ENCODE peak calls at places on chromosome 19, in five cellular contexts. One of them, this sample, is unnamed.

GRCh38 chr19:10565028-10565566 is 713 bp downstream of the KRI1 start:
- DNase-seq in amygdala: no peak
- DNase-seq in stimulated activated CD4-positive, alpha-beta T cell treated with anti-CD3 and anti-CD28 coated beads, TNF-alpha, amount 100 ng/mL, for 4 hours: no peak
- DNase-seq in Ammon's horn: peak; percentile 27
- DNase-seq in brain pericyte: no peak
- DNase-seq in this sample: no peak

GRCh38 chr19:29708553-29709439 is 6.3 kb downstream of the C19orf12 start:
- DNase-seq in Ammon's horn: no peak
- DNase-seq in brain pericyte: peak; percentile 24
- DNase-seq in amygdala: no peak
- DNase-seq in stimulated activated CD4-positive, alpha-beta T cell treated with anti-CD3 and anti-CD28 coated beads, TNF-alpha, amount 100 ng/mL, for 4 hours: no peak
- DNase-seq in this sample: no peak

GRCh38 chr19:32878988-32879387 is 9.4 kb upstream of the SLC7A9 start:
- DNase-seq in Ammon's horn: no peak
- DNase-seq in brain pericyte: no peak
- DNase-seq in stimulated activated CD4-positive, alpha-beta T cell treated with anti-CD3 and anti-CD28 coated beads, TNF-alpha, amount 100 ng/mL, for 4 hours: no peak
- DNase-seq in amygdala: no peak
- DNase-seq in this sample: no peak

GRCh38 chr19:3243851-3244700 is 19.6 kb downstream of the CELF5 start:
- DNase-seq in stimulated activated CD4-positive, alpha-beta T cell treated with anti-CD3 and anti-CD28 coated beads, TNF-alpha, amount 100 ng/mL, for 4 hours: peak; percentile 24
- DNase-seq in brain pericyte: peak; percentile 20
- DNase-seq in amygdala: no peak
- DNase-seq in Ammon's horn: no peak
- DNase-seq in this sample: no peak

GRCh38 chr19:49492573-49493411 is 3.4 kb upstream of the RPS11 start:
- DNase-seq in stimulated activated CD4-positive, alpha-beta T cell treated with anti-CD3 and anti-CD28 coated beads, TNF-alpha, amount 100 ng/mL, for 4 hours: no peak
- DNase-seq in Ammon's horn: no peak
- DNase-seq in amygdala: no peak
- DNase-seq in brain pericyte: no peak
- DNase-seq in this sample: no peak

GRCh38 chr19:48913114-48913513 is 13.0 kb downstream of the NUCB1 start:
- DNase-seq in Ammon's horn: no peak
- DNase-seq in stimulated activated CD4-positive, alpha-beta T cell treated with anti-CD3 and anti-CD28 coated beads, TNF-alpha, amount 100 ng/mL, for 4 hours: no peak
- DNase-seq in amygdala: no peak
- DNase-seq in brain pericyte: no peak
- DNase-seq in this sample: no peak

GRCh38 chr19:54451331-54451871 is 2.4 kb downstream of the LENG8 start:
- DNase-seq in brain pericyte: no peak
- DNase-seq in amygdala: no peak
- DNase-seq in stimulated activated CD4-positive, alpha-beta T cell treated with anti-CD3 and anti-CD28 coated beads, TNF-alpha, amount 100 ng/mL, for 4 hours: no peak
- DNase-seq in Ammon's horn: no peak
- DNase-seq in this sample: no peak

GRCh38 chr19:45575216-45575615 is 9.4 kb downstream of the OPA3 start:
- DNase-seq in brain pericyte: no peak
- DNase-seq in amygdala: no peak
- DNase-seq in stimulated activated CD4-positive, alpha-beta T cell treated with anti-CD3 and anti-CD28 coated beads, TNF-alpha, amount 100 ng/mL, for 4 hours: no peak
- DNase-seq in Ammon's horn: no peak
- DNase-seq in this sample: no peak

GRCh38 chr19:6476155-6476895 is 5.3 kb downstream of the DENND1C start:
- DNase-seq in Ammon's horn: peak; percentile 78
- DNase-seq in stimulated activated CD4-positive, alpha-beta T cell treated with anti-CD3 and anti-CD28 coated beads, TNF-alpha, amount 100 ng/mL, for 4 hours: no peak
- DNase-seq in brain pericyte: no peak
- DNase-seq in amygdala: peak; percentile 21
- DNase-seq in this sample: peak; percentile 85

GRCh38 chr19:39074205-39074692 is 9.9 kb upstream of the ACP7 start:
- DNase-seq in amygdala: no peak
- DNase-seq in brain pericyte: no peak
- DNase-seq in stimulated activated CD4-positive, alpha-beta T cell treated with anti-CD3 and anti-CD28 coated beads, TNF-alpha, amount 100 ng/mL, for 4 hours: no peak
- DNase-seq in Ammon's horn: no peak
- DNase-seq in this sample: no peak

GRCh38 chr19:21460686-21461085 is 44.7 kb upstream of the ZNF429 start:
- DNase-seq in Ammon's horn: no peak
- DNase-seq in amygdala: no peak
- DNase-seq in brain pericyte: no peak
- DNase-seq in stimulated activated CD4-positive, alpha-beta T cell treated with anti-CD3 and anti-CD28 coated beads, TNF-alpha, amount 100 ng/mL, for 4 hours: no peak
- DNase-seq in this sample: no peak

GRCh38 chr19:34336781-34337271 is 28.2 kb upstream of the GPI start:
- DNase-seq in Ammon's horn: no peak
- DNase-seq in brain pericyte: no peak
- DNase-seq in amygdala: no peak
- DNase-seq in stimulated activated CD4-positive, alpha-beta T cell treated with anti-CD3 and anti-CD28 coated beads, TNF-alpha, amount 100 ng/mL, for 4 hours: no peak
- DNase-seq in this sample: no peak

GRCh38 chr19:45327404-45328143 is 4.9 kb upstream of the CKM start:
- DNase-seq in brain pericyte: no peak
- DNase-seq in Ammon's horn: no peak
- DNase-seq in stimulated activated CD4-positive, alpha-beta T cell treated with anti-CD3 and anti-CD28 coated beads, TNF-alpha, amount 100 ng/mL, for 4 hours: no peak
- DNase-seq in amygdala: no peak
- DNase-seq in this sample: no peak

GRCh38 chr19:44745386-44745831 is 3.1 kb upstream of the BCL3 start:
- DNase-seq in stimulated activated CD4-positive, alpha-beta T cell treated with anti-CD3 and anti-CD28 coated beads, TNF-alpha, amount 100 ng/mL, for 4 hours: no peak
- DNase-seq in Ammon's horn: no peak
- DNase-seq in amygdala: no peak
- DNase-seq in brain pericyte: no peak
- DNase-seq in this sample: no peak

GRCh38 chr19:37987356-37988332 is 80.6 kb downstream of the SIPA1L3 start:
- DNase-seq in amygdala: no peak
- DNase-seq in Ammon's horn: no peak
- DNase-seq in stimulated activated CD4-positive, alpha-beta T cell treated with anti-CD3 and anti-CD28 coated beads, TNF-alpha, amount 100 ng/mL, for 4 hours: no peak
- DNase-seq in brain pericyte: no peak
- DNase-seq in this sample: no peak

GRCh38 chr19:40799558-40800338 is 757 bp downstream of the EGLN2 start:
- DNase-seq in brain pericyte: no peak
- DNase-seq in stimulated activated CD4-positive, alpha-beta T cell treated with anti-CD3 and anti-CD28 coated beads, TNF-alpha, amount 100 ng/mL, for 4 hours: no peak
- DNase-seq in amygdala: no peak
- DNase-seq in Ammon's horn: peak; percentile 24
- DNase-seq in this sample: no peak

GRCh38 chr19:46984077-46985010 is 35.3 kb upstream of the NPAS1 start:
- DNase-seq in stimulated activated CD4-positive, alpha-beta T cell treated with anti-CD3 and anti-CD28 coated beads, TNF-alpha, amount 100 ng/mL, for 4 hours: no peak
- DNase-seq in Ammon's horn: no peak
- DNase-seq in brain pericyte: no peak
- DNase-seq in amygdala: no peak
- DNase-seq in this sample: no peak

GRCh38 chr19:29365836-29366417 is 153.0 kb upstream of the UQCRFS1 start:
- DNase-seq in stimulated activated CD4-positive, alpha-beta T cell treated with anti-CD3 and anti-CD28 coated beads, TNF-alpha, amount 100 ng/mL, for 4 hours: no peak
- DNase-seq in amygdala: no peak
- DNase-seq in brain pericyte: no peak
- DNase-seq in Ammon's horn: no peak
- DNase-seq in this sample: no peak

GRCh38 chr19:5369962-5370367 is 29.4 kb upstream of the PTPRS start:
- DNase-seq in amygdala: no peak
- DNase-seq in stimulated activated CD4-positive, alpha-beta T cell treated with anti-CD3 and anti-CD28 coated beads, TNF-alpha, amount 100 ng/mL, for 4 hours: peak; percentile 11
- DNase-seq in brain pericyte: no peak
- DNase-seq in Ammon's horn: no peak
- DNase-seq in this sample: no peak

GRCh38 chr19:41746593-41747227 is 8.6 kb upstream of the CEACAM6 start:
- DNase-seq in amygdala: no peak
- DNase-seq in Ammon's horn: peak; percentile 55
- DNase-seq in stimulated activated CD4-positive, alpha-beta T cell treated with anti-CD3 and anti-CD28 coated beads, TNF-alpha, amount 100 ng/mL, for 4 hours: peak; percentile 12
- DNase-seq in brain pericyte: no peak
- DNase-seq in this sample: peak; percentile 33

GRCh38 chr19:8396563-8397203 is 6.5 kb downstream of the RAB11B start:
- DNase-seq in stimulated activated CD4-positive, alpha-beta T cell treated with anti-CD3 and anti-CD28 coated beads, TNF-alpha, amount 100 ng/mL, for 4 hours: peak; percentile 43
- DNase-seq in Ammon's horn: peak; percentile 84
- DNase-seq in amygdala: no peak
- DNase-seq in brain pericyte: no peak
- DNase-seq in this sample: peak; percentile 41

GRCh38 chr19:34316741-34317241 is 48.2 kb upstream of the GPI start:
- DNase-seq in stimulated activated CD4-positive, alpha-beta T cell treated with anti-CD3 and anti-CD28 coated beads, TNF-alpha, amount 100 ng/mL, for 4 hours: no peak
- DNase-seq in Ammon's horn: no peak
- DNase-seq in amygdala: no peak
- DNase-seq in brain pericyte: no peak
- DNase-seq in this sample: no peak

GRCh38 chr19:3669134-3669436 is 31.2 kb downstream of the PIP5K1C start:
- DNase-seq in Ammon's horn: no peak
- DNase-seq in stimulated activated CD4-positive, alpha-beta T cell treated with anti-CD3 and anti-CD28 coated beads, TNF-alpha, amount 100 ng/mL, for 4 hours: no peak
- DNase-seq in amygdala: no peak
- DNase-seq in brain pericyte: no peak
- DNase-seq in this sample: no peak